ENCODE peak calls at places on chromosomes 1 and 21, in four cellular contexts. K is H7; X is activated CD4-positive, alpha-beta T cell treated with anti-CD3 and anti-CD28 coated beads for 24 hours; D is endothelial cell. V is an unnamed sample.

GRCh38 chr1:182331412-182331811 is 60.2 kb downstream of the GLUL start:
- DNase-seq in K (no peak), X (no peak), D (no peak), V (no peak)

GRCh38 chr1:244302889-244303609 is 148.7 kb downstream of the ADSS2 start:
- DNase-seq in K (no peak), X (no peak), D (no peak), V (no peak)

GRCh38 chr21:35563885-35564451 is 496.4 kb downstream of the SETD4 start:
- DNase-seq in K (no peak), X (no peak), D (no peak), V (no peak)

GRCh38 chr21:41717573-41718330 is 49.1 kb downstream of the RIPK4 start:
- DNase-seq in K (no peak), X (no peak), D (no peak), V (no peak)

GRCh38 chr1:203090667-203091320 is 5.0 kb upstream of the MYOG start:
- DNase-seq in K (peak), X (no peak), D (no peak), V (no peak)

GRCh38 chr1:244741692-244742091 is 88.8 kb downstream of the DESI2 start:
- DNase-seq in K (no peak), X (no peak), D (no peak), V (no peak)

GRCh38 chr1:167016090-167016750 is 27.1 kb downstream of the MAEL start:
- DNase-seq in K (no peak), X (no peak), D (no peak), V (no peak)

GRCh38 chr1:227901906-227902640 is 45.7 kb downstream of the WNT9A start:
- DNase-seq in K (peak), X (no peak), D (peak), V (peak)

GRCh38 chr1:209202826-209203439 is 380.6 kb upstream of the CAMK1G start:
- DNase-seq in K (peak), X (no peak), D (peak), V (peak)

GRCh38 chr1:11934295-11935039 is at the start of gene PLOD1:
- DNase-seq in K (peak), X (peak), D (peak), V (peak)

GRCh38 chr1:6587261-6588005 is 7.6 kb downstream of the ZBTB48 start:
- DNase-seq in K (peak), X (no peak), D (no peak), V (no peak)

GRCh38 chr1:112674986-112675727 is 698 bp downstream of the MOV10 start:
- DNase-seq in K (peak), X (peak), D (peak), V (peak)

GRCh38 chr1:210260087-210260486 is 27.5 kb downstream of the SERTAD4 start:
- DNase-seq in K (no peak), X (no peak), D (no peak), V (no peak)

GRCh38 chr1:12302798-12303447 is 73.1 kb downstream of the VPS13D start:
- DNase-seq in K (no peak), X (no peak), D (no peak), V (no peak)

GRCh38 chr1:21869620-21870121 is 57.6 kb downstream of the LDLRAD2 start:
- DNase-seq in K (no peak), X (no peak), D (no peak), V (no peak)